ENCODE peak calls at places on chromosomes 16 and 17, in four cellular contexts. W is substantia nigra, P is dorsolateral prefrontal cortex, I is heart right ventricle. T is an unnamed sample.

GRCh38 chr16:65015577-65015976 is 106.3 kb downstream of the CDH11 start:
- DNase-seq in W (no peak), P (no peak), I (no peak), T (no peak)

GRCh38 chr16:13957197-13958078 is 37.5 kb downstream of the ERCC4 start:
- DNase-seq in W (no peak), P (peak; percentile 47), I (peak; percentile 51), T (no peak)

GRCh38 chr16:27402964-27403600 is 1.1 kb downstream of the IL21R start:
- DNase-seq in W (no peak), P (no peak), I (no peak), T (no peak)

GRCh38 chr16:81076566-81077076 is 417 bp downstream of the C16orf46 start:
- DNase-seq in W (peak; percentile 76), P (peak; percentile 92), I (peak; percentile 90), T (peak; percentile 92)

GRCh38 chr17:77909236-77909635 is 49.3 kb upstream of the TNRC6C start:
- DNase-seq in W (no peak), P (no peak), I (peak; percentile 57), T (no peak)

GRCh38 chr16:85137323-85138072 is 25.2 kb upstream of the CIBAR2 start:
- DNase-seq in W (peak; percentile 62), P (peak; percentile 83), I (peak; percentile 96), T (no peak)

GRCh38 chr16:85037050-85037410 is 9.4 kb downstream of the KIAA0513 start:
- DNase-seq in W (no peak), P (peak; percentile 71), I (no peak), T (no peak)

GRCh38 chr17:70080541-70081347 is 5.7 kb downstream of the KCNJ16 start:
- DNase-seq in W (no peak), P (no peak), I (no peak), T (no peak)

GRCh38 chr16:86026136-86026905 is 127.4 kb downstream of the IRF8 start:
- DNase-seq in W (no peak), P (no peak), I (no peak), T (no peak)

GRCh38 chr17:42553161-42553818 is 567 bp downstream of the HSD17B1 start:
- DNase-seq in W (no peak), P (no peak), I (peak; percentile 26), T (no peak)

GRCh38 chr16:80746231-80746630 is 58.2 kb downstream of the CDYL2 start:
- DNase-seq in W (no peak), P (peak; percentile 23), I (no peak), T (no peak)

GRCh38 chr17:79943354-79944241 is 92.1 kb downstream of the TBC1D16 start:
- DNase-seq in W (no peak), P (no peak), I (no peak), T (no peak)

GRCh38 chr17:76353004-76353598 is 615 bp downstream of the PRPSAP1 start:
- DNase-seq in W (no peak), P (no peak), I (peak; percentile 33), T (no peak)

GRCh38 chr17:69246726-69247375 is 18.2 kb upstream of the ABCA10 start:
- DNase-seq in W (no peak), P (no peak), I (no peak), T (no peak)

GRCh38 chr17:27206447-27206846 is 87.5 kb upstream of the WSB1 start:
- DNase-seq in W (no peak), P (no peak), I (no peak), T (no peak)

GRCh38 chr17:46772013-46772878 is 46.2 kb downstream of the WNT3 start:
- DNase-seq in W (no peak), P (no peak), I (peak; percentile 33), T (no peak)

GRCh38 chr17:76720211-76720610 is 6.2 kb downstream of the JMJD6 start:
- DNase-seq in W (no peak), P (no peak), I (no peak), T (no peak)

GRCh38 chr17:44708401-44709263 is at the start of gene DBF4B:
- DNase-seq in W (peak; percentile 9), P (peak; percentile 86), I (peak; percentile 53), T (peak; percentile 69)

GRCh38 chr16:12544477-12545291 is 259.0 kb downstream of the CPPED1 start:
- DNase-seq in W (no peak), P (no peak), I (no peak), T (no peak)

GRCh38 chr17:82497483-82498405 is 21.8 kb upstream of the FOXK2 start:
- DNase-seq in W (no peak), P (no peak), I (peak; percentile 36), T (peak; percentile 35)

GRCh38 chr16:72862090-72862489 is 185.8 kb downstream of the ZFHX3 start:
- DNase-seq in W (no peak), P (no peak), I (no peak), T (no peak)

GRCh38 chr17:50586421-50587247 is 26.1 kb downstream of the CACNA1G start:
- DNase-seq in W (no peak), P (no peak), I (peak; percentile 5), T (no peak)

GRCh38 chr17:40329981-40330794 is 21.2 kb downstream of the RARA start:
- DNase-seq in W (no peak), P (no peak), I (peak; percentile 80), T (no peak)

GRCh38 chr16:88781140-88782077 is 3.6 kb downstream of the PIEZO1 start:
- DNase-seq in W (no peak), P (no peak), I (peak; percentile 37), T (peak; percentile 51)

GRCh38 chr17:50100921-50101345 is 5.8 kb downstream of the PDK2 start:
- DNase-seq in W (no peak), P (no peak), I (no peak), T (no peak)

GRCh38 chr16:10027553-10027952 is 154.7 kb downstream of the GRIN2A start:
- DNase-seq in W (no peak), P (peak; percentile 42), I (no peak), T (no peak)

GRCh38 chr16:85347213-85347591 is 234.9 kb upstream of the CIBAR2 start:
- DNase-seq in W (no peak), P (peak; percentile 24), I (no peak), T (no peak)

GRCh38 chr17:35048685-35049379 is 14.7 kb downstream of the RFFL start:
- DNase-seq in W (no peak), P (no peak), I (no peak), T (no peak)
- H3K27ac ChIP-seq in W (peak overlapping the region; percentile 56), P (peak overlapping the region; percentile 84), I (no peak overlapping the region), T (peak overlapping the region; percentile 42)

GRCh38 chr17:57632294-57632693 is 112.8 kb downstream of the CCDC182 start:
- DNase-seq in W (no peak), P (no peak), I (no peak), T (no peak)

GRCh38 chr17:57630736-57631135 is 114.4 kb downstream of the CCDC182 start:
- DNase-seq in W (no peak), P (no peak), I (no peak), T (no peak)

GRCh38 chr17:57634713-57635465 is 110.2 kb downstream of the CCDC182 start:
- DNase-seq in W (no peak), P (no peak), I (no peak), T (no peak)

GRCh38 chr17:57636274-57636673 is 108.8 kb downstream of the CCDC182 start:
- DNase-seq in W (no peak), P (no peak), I (no peak), T (no peak)

DNA sequence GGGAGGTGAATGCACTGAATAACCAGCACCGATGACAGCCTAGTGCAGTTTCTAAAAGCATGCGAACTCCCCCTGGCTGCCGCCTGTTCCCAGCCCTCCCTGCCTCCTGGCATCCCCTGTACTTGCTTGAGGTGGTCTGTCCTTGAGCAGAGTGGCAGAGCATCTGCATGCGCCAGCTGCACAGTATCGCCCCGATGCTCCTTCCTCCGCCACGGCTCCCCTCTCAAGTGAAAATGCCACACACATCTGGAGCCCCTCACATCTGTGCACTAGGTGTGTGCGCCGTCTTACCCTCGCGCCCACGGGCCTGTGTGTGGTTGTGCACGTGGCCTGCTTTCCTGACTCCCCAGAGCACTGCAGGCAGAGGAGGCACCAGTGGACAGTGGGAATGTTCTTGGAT is 111.9 kb downstream of the CCDC182 start:
- DNase-seq in W (no peak), P (no peak), I (no peak), T (no peak)
- H3K27ac ChIP-seq in W (no peak overlapping the region), P (no peak overlapping the region), I (no peak overlapping the region), T (no peak overlapping the region)

GRCh38 chr16:49441366-49441780 is 67.8 kb downstream of the C16orf78 start:
- DNase-seq in W (no peak), P (no peak), I (peak; percentile 41), T (peak; percentile 67)
- H3K27ac ChIP-seq in W (no peak overlapping the region), P (no peak overlapping the region), I (peak overlapping the region; percentile 68), T (peak overlapping the region; percentile 54)

DNA sequence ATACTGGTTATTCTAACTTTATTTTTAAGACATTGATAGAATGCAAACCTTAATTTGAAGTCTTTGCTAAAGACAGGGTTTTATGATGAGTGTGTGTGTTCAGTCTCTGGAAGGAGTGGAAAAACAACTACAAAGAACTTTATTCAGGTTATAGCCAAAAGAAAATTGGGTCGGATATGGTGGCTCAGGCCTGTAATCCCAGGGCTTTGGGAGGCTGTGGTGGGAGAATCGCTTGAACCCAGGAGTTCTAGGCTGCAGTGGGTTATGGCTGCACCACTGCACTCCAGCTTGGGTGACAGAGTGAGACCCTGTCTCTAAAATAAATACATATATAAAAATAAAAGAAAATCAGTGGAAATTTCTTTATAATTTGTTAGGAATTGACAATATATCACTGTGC is 581.5 kb upstream of the CA10 start:
- DNase-seq in W (no peak), P (no peak), I (no peak), T (no peak)
- H3K27ac ChIP-seq in W (no peak overlapping the region), P (no peak overlapping the region), I (no peak overlapping the region), T (no peak overlapping the region)

GRCh38 chr16:67677712-67678111 is 11.1 kb downstream of the C16orf86 start:
- DNase-seq in W (no peak), P (no peak), I (no peak), T (no peak)
- H3K27ac ChIP-seq in W (no peak overlapping the region), P (no peak overlapping the region), I (no peak overlapping the region), T (no peak overlapping the region)

T was measured in CD4-positive, alpha-beta T cell.